ENCODE peak calls at places on chromosomes 2 and 18, in four cellular contexts. One of them, this sample, is unnamed.

GRCh38 chr2:47312504-47312875 is 90.5 kb upstream of the MSH2 start:
- DNase-seq in T-helper 9 cell: no peak
- DNase-seq in activated T-helper 1 cell treated with Interleukin-2 at 50 U/mL for 16 hours: no peak
- DNase-seq in RPMI8226: no peak
- DNase-seq in this sample: no peak

GRCh38 chr2:233387225-233387624 is 32.9 kb downstream of the DGKD start:
- DNase-seq in T-helper 9 cell: no peak
- DNase-seq in RPMI8226: no peak
- DNase-seq in activated T-helper 1 cell treated with Interleukin-2 at 50 U/mL for 16 hours: no peak
- DNase-seq in this sample: no peak

GRCh38 chr18:76886112-76886511 is 63.8 kb downstream of the ZNF236 start:
- DNase-seq in activated T-helper 1 cell treated with Interleukin-2 at 50 U/mL for 16 hours: no peak
- DNase-seq in RPMI8226: no peak
- DNase-seq in T-helper 9 cell: no peak
- DNase-seq in this sample: no peak

GRCh38 chr2:12177052-12177994 is 430.9 kb downstream of the LPIN1 start:
- DNase-seq in RPMI8226: no peak
- DNase-seq in T-helper 9 cell: no peak
- DNase-seq in activated T-helper 1 cell treated with Interleukin-2 at 50 U/mL for 16 hours: no peak
- DNase-seq in this sample: peak; percentile 34

GRCh38 chr18:8871484-8871883 is 166.1 kb downstream of the MTCL1 start:
- DNase-seq in T-helper 9 cell: no peak
- DNase-seq in activated T-helper 1 cell treated with Interleukin-2 at 50 U/mL for 16 hours: no peak
- DNase-seq in RPMI8226: no peak
- DNase-seq in this sample: no peak

GRCh38 chr2:170505631-170506270 is 209.4 kb upstream of the SP5 start:
- DNase-seq in activated T-helper 1 cell treated with Interleukin-2 at 50 U/mL for 16 hours: no peak
- DNase-seq in T-helper 9 cell: no peak
- DNase-seq in RPMI8226: no peak
- DNase-seq in this sample: no peak

GRCh38 chr18:32884543-32884942 is 111.7 kb upstream of the KLHL14 start:
- DNase-seq in T-helper 9 cell: no peak
- DNase-seq in activated T-helper 1 cell treated with Interleukin-2 at 50 U/mL for 16 hours: no peak
- DNase-seq in RPMI8226: no peak
- DNase-seq in this sample: no peak

GRCh38 chr2:11775384-11775783 is 29.0 kb downstream of the LPIN1 start:
- DNase-seq in T-helper 9 cell: no peak
- DNase-seq in activated T-helper 1 cell treated with Interleukin-2 at 50 U/mL for 16 hours: no peak
- DNase-seq in RPMI8226: peak; percentile 15
- DNase-seq in this sample: peak; percentile 64

GRCh38 chr2:2075866-2076265 is 255.2 kb downstream of the MYT1L start:
- DNase-seq in T-helper 9 cell: no peak
- DNase-seq in RPMI8226: no peak
- DNase-seq in activated T-helper 1 cell treated with Interleukin-2 at 50 U/mL for 16 hours: no peak
- DNase-seq in this sample: no peak

GRCh38 chr2:235049069-235049468 is 97.3 kb downstream of the SH3BP4 start:
- DNase-seq in T-helper 9 cell: no peak
- DNase-seq in activated T-helper 1 cell treated with Interleukin-2 at 50 U/mL for 16 hours: no peak
- DNase-seq in RPMI8226: no peak
- DNase-seq in this sample: no peak

GRCh38 chr18:35939166-35939565 is 33.3 kb upstream of the RMP24 start:
- DNase-seq in RPMI8226: no peak
- DNase-seq in activated T-helper 1 cell treated with Interleukin-2 at 50 U/mL for 16 hours: no peak
- DNase-seq in T-helper 9 cell: no peak
- DNase-seq in this sample: no peak

GRCh38 chr2:86186431-86186830 is 8.8 kb downstream of the IMMT start:
- DNase-seq in RPMI8226: no peak
- DNase-seq in T-helper 9 cell: no peak
- DNase-seq in activated T-helper 1 cell treated with Interleukin-2 at 50 U/mL for 16 hours: no peak
- DNase-seq in this sample: peak; percentile 35

GRCh38 chr2:168336786-168337388 is 89.5 kb upstream of the STK39 start:
- DNase-seq in activated T-helper 1 cell treated with Interleukin-2 at 50 U/mL for 16 hours: peak; percentile 19
- DNase-seq in RPMI8226: peak; percentile 71
- DNase-seq in T-helper 9 cell: peak; percentile 25
- DNase-seq in this sample: peak; percentile 44

GRCh38 chr2:170324640-170325046 is 146.7 kb downstream of the MYO3B start:
- DNase-seq in RPMI8226: peak; percentile 51
- DNase-seq in activated T-helper 1 cell treated with Interleukin-2 at 50 U/mL for 16 hours: no peak
- DNase-seq in T-helper 9 cell: no peak
- DNase-seq in this sample: peak; percentile 72

GRCh38 chr18:35289293-35290069 is 548 bp downstream of the ZSCAN30 start:
- DNase-seq in T-helper 9 cell: no peak
- DNase-seq in RPMI8226: peak; percentile 61
- DNase-seq in activated T-helper 1 cell treated with Interleukin-2 at 50 U/mL for 16 hours: no peak
- DNase-seq in this sample: no peak

This sample was measured in NAMALWA.